ENCODE peak calls at places on chromosome 1, in seven cellular contexts. One of them, this sample, is unnamed.

GRCh38 chr1:55048453-55049270 is 9.3 kb downstream of the PCSK9 start:
- DNase-seq in tibial nerve: no peak
- DNase-seq in WTC11: no peak
- DNase-seq in cardiac muscle cell: no peak
- DNase-seq in K562: no peak
- DNase-seq in bronchial epithelial cell: no peak
- DNase-seq in CD4-positive, alpha-beta T cell: no peak
- DNase-seq in this sample: no peak

GRCh38 chr1:85019989-85020388 is 23.1 kb upstream of the MCOLN2 start:
- DNase-seq in cardiac muscle cell: no peak
- DNase-seq in K562: no peak
- DNase-seq in tibial nerve: peak; percentile 41
- DNase-seq in bronchial epithelial cell: no peak
- DNase-seq in WTC11: no peak
- DNase-seq in CD4-positive, alpha-beta T cell: no peak
- DNase-seq in this sample: no peak

GRCh38 chr1:78475888-78476610 is 14.7 kb upstream of the PTGFR start:
- DNase-seq in bronchial epithelial cell: no peak
- DNase-seq in WTC11: no peak
- DNase-seq in K562: no peak
- DNase-seq in CD4-positive, alpha-beta T cell: no peak
- DNase-seq in tibial nerve: no peak
- DNase-seq in cardiac muscle cell: peak; percentile 69
- DNase-seq in this sample: no peak

GRCh38 chr1:170864784-170865538 is 70.4 kb upstream of the MROH9 start:
- DNase-seq in tibial nerve: peak; percentile 9
- DNase-seq in WTC11: no peak
- DNase-seq in K562: no peak
- DNase-seq in bronchial epithelial cell: no peak
- DNase-seq in cardiac muscle cell: no peak
- DNase-seq in CD4-positive, alpha-beta T cell: no peak
- DNase-seq in this sample: no peak

GRCh38 chr1:42784946-42785693 is at the start of gene TMEM269:
- DNase-seq in tibial nerve: no peak
- DNase-seq in cardiac muscle cell: peak; percentile 26
- DNase-seq in WTC11: peak; percentile 16
- DNase-seq in CD4-positive, alpha-beta T cell: peak; percentile 20
- DNase-seq in K562: no peak
- DNase-seq in bronchial epithelial cell: no peak
- DNase-seq in this sample: peak; percentile 48

GRCh38 chr1:98331718-98332311 is 329.7 kb upstream of the SNX7 start:
- DNase-seq in cardiac muscle cell: no peak
- DNase-seq in CD4-positive, alpha-beta T cell: no peak
- DNase-seq in WTC11: no peak
- DNase-seq in bronchial epithelial cell: no peak
- DNase-seq in K562: no peak
- DNase-seq in tibial nerve: no peak
- DNase-seq in this sample: no peak

GRCh38 chr1:220219865-220220698 is 52.2 kb downstream of the RAB3GAP2 start:
- DNase-seq in WTC11: no peak
- DNase-seq in cardiac muscle cell: no peak
- DNase-seq in tibial nerve: no peak
- DNase-seq in K562: no peak
- DNase-seq in CD4-positive, alpha-beta T cell: no peak
- DNase-seq in bronchial epithelial cell: no peak
- DNase-seq in this sample: peak; percentile 25

GRCh38 chr1:182616130-182617074 is 12.2 kb upstream of the RGS16 start:
- DNase-seq in CD4-positive, alpha-beta T cell: peak; percentile 80
- DNase-seq in WTC11: peak; percentile 83
- DNase-seq in cardiac muscle cell: peak; percentile 87
- DNase-seq in K562: no peak
- DNase-seq in bronchial epithelial cell: peak; percentile 23
- DNase-seq in tibial nerve: peak; percentile 61
- DNase-seq in this sample: peak; percentile 80

GRCh38 chr1:234553241-234554156 is 56.5 kb downstream of the IRF2BP2 start:
- DNase-seq in WTC11: no peak
- DNase-seq in bronchial epithelial cell: no peak
- DNase-seq in CD4-positive, alpha-beta T cell: no peak
- DNase-seq in cardiac muscle cell: peak; percentile 96
- DNase-seq in tibial nerve: no peak
- DNase-seq in K562: peak; percentile 82
- DNase-seq in this sample: no peak

GRCh38 chr1:101200513-101200912 is 36.3 kb upstream of the S1PR1 start:
- DNase-seq in WTC11: peak; percentile 44
- DNase-seq in cardiac muscle cell: peak; percentile 90
- DNase-seq in CD4-positive, alpha-beta T cell: no peak
- DNase-seq in K562: no peak
- DNase-seq in bronchial epithelial cell: peak; percentile 88
- DNase-seq in tibial nerve: no peak
- DNase-seq in this sample: no peak

GRCh38 chr1:244789276-244789580 is 46.2 kb upstream of the COX20 start:
- DNase-seq in WTC11: no peak
- DNase-seq in CD4-positive, alpha-beta T cell: no peak
- DNase-seq in cardiac muscle cell: no peak
- DNase-seq in bronchial epithelial cell: no peak
- DNase-seq in K562: no peak
- DNase-seq in tibial nerve: no peak
- DNase-seq in this sample: no peak

GRCh38 chr1:155893389-155894142 is 17.6 kb downstream of the RIT1 start:
- DNase-seq in bronchial epithelial cell: peak; percentile 91
- DNase-seq in CD4-positive, alpha-beta T cell: no peak
- DNase-seq in cardiac muscle cell: peak; percentile 81
- DNase-seq in WTC11: no peak
- DNase-seq in K562: no peak
- DNase-seq in tibial nerve: no peak
- DNase-seq in this sample: no peak

GRCh38 chr1:106063510-106063909 is 993.0 kb upstream of the PRMT6 start:
- DNase-seq in CD4-positive, alpha-beta T cell: no peak
- DNase-seq in WTC11: no peak
- DNase-seq in K562: no peak
- DNase-seq in bronchial epithelial cell: no peak
- DNase-seq in tibial nerve: no peak
- DNase-seq in cardiac muscle cell: no peak
- DNase-seq in this sample: no peak

GRCh38 chr1:153024413-153024812 is 6.6 kb upstream of the SPRR1B start:
- DNase-seq in bronchial epithelial cell: peak; percentile 40
- DNase-seq in WTC11: no peak
- DNase-seq in cardiac muscle cell: no peak
- DNase-seq in CD4-positive, alpha-beta T cell: no peak
- DNase-seq in K562: no peak
- DNase-seq in tibial nerve: no peak
- DNase-seq in this sample: no peak

GRCh38 chr1:155309423-155310021 is 856 bp downstream of the FDPS start:
- DNase-seq in tibial nerve: no peak
- DNase-seq in cardiac muscle cell: no peak
- DNase-seq in WTC11: no peak
- DNase-seq in K562: peak; percentile 61
- DNase-seq in CD4-positive, alpha-beta T cell: no peak
- DNase-seq in bronchial epithelial cell: no peak
- DNase-seq in this sample: no peak

GRCh38 chr1:51735746-51736254 is 118.9 kb downstream of the OSBPL9 start:
- DNase-seq in K562: no peak
- DNase-seq in tibial nerve: no peak
- DNase-seq in WTC11: no peak
- DNase-seq in CD4-positive, alpha-beta T cell: no peak
- DNase-seq in bronchial epithelial cell: no peak
- DNase-seq in cardiac muscle cell: no peak
- DNase-seq in this sample: no peak

GRCh38 chr1:208131631-208132286 is 112.4 kb downstream of the PLXNA2 start:
- DNase-seq in K562: no peak
- DNase-seq in CD4-positive, alpha-beta T cell: no peak
- DNase-seq in tibial nerve: no peak
- DNase-seq in bronchial epithelial cell: no peak
- DNase-seq in cardiac muscle cell: no peak
- DNase-seq in WTC11: no peak
- DNase-seq in this sample: no peak

GRCh38 chr1:52423771-52424170 is 19.4 kb downstream of the PRPF38A start:
- DNase-seq in bronchial epithelial cell: no peak
- DNase-seq in tibial nerve: no peak
- DNase-seq in CD4-positive, alpha-beta T cell: peak; percentile 68
- DNase-seq in cardiac muscle cell: no peak
- DNase-seq in WTC11: no peak
- DNase-seq in K562: peak; percentile 57
- DNase-seq in this sample: no peak

GRCh38 chr1:213425631-213426030 is 374.6 kb downstream of the RPS6KC1 start:
- DNase-seq in cardiac muscle cell: no peak
- DNase-seq in tibial nerve: no peak
- DNase-seq in K562: no peak
- DNase-seq in CD4-positive, alpha-beta T cell: no peak
- DNase-seq in WTC11: no peak
- DNase-seq in bronchial epithelial cell: no peak
- DNase-seq in this sample: no peak

GRCh38 chr1:8790987-8791386 is 26.5 kb downstream of the RERE start:
- DNase-seq in K562: peak; percentile 79
- DNase-seq in cardiac muscle cell: no peak
- DNase-seq in CD4-positive, alpha-beta T cell: no peak
- DNase-seq in bronchial epithelial cell: no peak
- DNase-seq in WTC11: no peak
- DNase-seq in tibial nerve: no peak
- DNase-seq in this sample: no peak

GRCh38 chr1:35717911-35718476 is 690 bp downstream of the C1orf216 start:
- DNase-seq in K562: peak; percentile 87
- DNase-seq in CD4-positive, alpha-beta T cell: no peak
- DNase-seq in cardiac muscle cell: peak; percentile 83
- DNase-seq in WTC11: peak; percentile 43
- DNase-seq in tibial nerve: peak; percentile 56
- DNase-seq in bronchial epithelial cell: peak; percentile 16
- DNase-seq in this sample: no peak

DNA sequence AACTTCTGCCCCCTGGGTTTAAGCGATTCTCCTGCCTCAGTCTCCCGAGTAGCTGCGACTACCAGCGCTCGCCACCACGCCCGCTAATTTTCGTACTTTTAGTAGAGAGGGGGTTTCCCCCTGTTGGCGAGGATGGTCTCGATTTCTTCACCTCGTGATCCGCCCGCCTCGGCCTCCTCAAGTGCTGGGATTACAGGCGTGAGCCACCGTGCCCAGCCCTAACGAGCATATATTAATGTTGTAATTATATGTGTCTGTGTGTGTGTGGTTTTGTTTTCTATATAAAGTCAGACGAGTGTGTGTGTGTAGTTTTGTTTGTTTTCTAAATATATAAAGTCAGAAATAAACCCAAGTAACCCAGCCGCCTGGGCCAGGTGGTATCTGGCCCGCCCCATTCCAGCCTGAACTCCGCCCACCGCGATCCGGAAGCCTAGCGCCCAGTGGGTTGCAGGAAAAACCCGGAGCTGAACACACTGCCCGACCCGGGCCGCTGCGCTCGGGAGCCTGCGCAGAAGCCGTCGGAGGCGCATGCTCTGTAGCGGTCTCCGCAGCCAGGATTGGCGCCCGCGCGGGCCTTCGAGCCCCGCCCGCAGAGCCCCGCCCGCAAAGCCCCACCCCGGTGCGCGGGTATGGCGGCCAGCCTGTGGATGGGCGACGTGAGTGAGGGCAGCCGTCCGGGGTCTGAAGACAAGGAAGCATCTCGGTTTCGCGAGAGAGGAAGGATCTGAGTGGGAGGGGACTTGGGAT is at the start of gene TRNAU1AP:
- DNase-seq in K562: peak; percentile 99
- DNase-seq in WTC11: peak; percentile 97
- DNase-seq in cardiac muscle cell: peak; percentile 97
- DNase-seq in CD4-positive, alpha-beta T cell: peak; percentile 96
- DNase-seq in tibial nerve: peak; percentile 95
- DNase-seq in bronchial epithelial cell: peak; percentile 87
- DNase-seq in this sample: peak; percentile 98
- TF ChIP-seq CTCF in K562: peak; percentile 7
- TF ChIP-seq CTCF in WTC11: no peak
- TF ChIP-seq CTCF in cardiac muscle cell: no peak
- TF ChIP-seq CTCF in CD4-positive, alpha-beta T cell: no peak
- TF ChIP-seq CTCF in tibial nerve: no peak
- TF ChIP-seq CTCF in bronchial epithelial cell: no peak
- TF ChIP-seq CTCF in this sample: no peak

DNA sequence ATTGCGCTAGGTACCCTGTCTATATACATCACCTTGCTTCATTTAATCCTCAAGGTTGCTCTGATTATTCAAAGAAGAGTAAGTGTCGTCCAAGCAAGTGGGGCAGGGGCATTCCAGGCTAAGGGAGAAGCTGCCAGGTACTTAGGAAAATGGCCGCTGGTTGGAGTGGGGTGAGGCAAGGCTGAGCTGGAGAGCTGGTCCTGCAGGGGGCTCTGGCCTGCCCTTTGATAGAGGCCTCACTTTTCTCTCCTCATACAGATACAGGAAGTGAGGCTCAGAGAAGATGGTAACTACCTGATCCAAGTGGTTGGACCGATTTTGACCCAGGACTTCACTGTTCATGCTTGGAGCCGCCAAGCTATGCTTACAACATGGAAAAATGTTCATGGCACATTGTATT is 86.9 kb upstream of the ZBTB40 start:
- DNase-seq in CD4-positive, alpha-beta T cell: no peak
- DNase-seq in K562: peak; percentile 33
- DNase-seq in bronchial epithelial cell: no peak
- DNase-seq in WTC11: peak; percentile 39
- DNase-seq in tibial nerve: no peak
- DNase-seq in cardiac muscle cell: no peak
- DNase-seq in this sample: no peak
- TF ChIP-seq CTCF in CD4-positive, alpha-beta T cell: no peak
- TF ChIP-seq CTCF in K562: peak; percentile 39
- TF ChIP-seq CTCF in bronchial epithelial cell: no peak
- TF ChIP-seq CTCF in WTC11: no peak
- TF ChIP-seq CTCF in tibial nerve: no peak
- TF ChIP-seq CTCF in cardiac muscle cell: peak; percentile 3
- TF ChIP-seq CTCF in this sample: no peak

GRCh38 chr1:246565751-246566127 is 322 bp downstream of the TFB2M start:
- DNase-seq in WTC11: peak; percentile 42
- DNase-seq in cardiac muscle cell: peak; percentile 73
- DNase-seq in bronchial epithelial cell: no peak
- DNase-seq in tibial nerve: no peak
- DNase-seq in CD4-positive, alpha-beta T cell: no peak
- DNase-seq in K562: no peak
- DNase-seq in this sample: no peak

GRCh38 chr1:246566808-246567154 is 525 bp downstream of the CNST start:
- DNase-seq in CD4-positive, alpha-beta T cell: peak; percentile 10
- DNase-seq in K562: peak; percentile 85
- DNase-seq in bronchial epithelial cell: no peak
- DNase-seq in cardiac muscle cell: no peak
- DNase-seq in WTC11: no peak
- DNase-seq in tibial nerve: no peak
- DNase-seq in this sample: peak; percentile 38

GRCh38 chr1:246564839-246565750 is 966 bp downstream of the TFB2M start:
- DNase-seq in CD4-positive, alpha-beta T cell: no peak
- DNase-seq in WTC11: no peak
- DNase-seq in tibial nerve: no peak
- DNase-seq in cardiac muscle cell: no peak
- DNase-seq in K562: peak; percentile 33
- DNase-seq in bronchial epithelial cell: no peak
- DNase-seq in this sample: no peak

GRCh38 chr1:246567258-246568235 is 1.3 kb downstream of the CNST start:
- DNase-seq in tibial nerve: no peak
- DNase-seq in bronchial epithelial cell: peak; percentile 70
- DNase-seq in K562: peak; percentile 66
- DNase-seq in cardiac muscle cell: peak; percentile 81
- DNase-seq in CD4-positive, alpha-beta T cell: no peak
- DNase-seq in WTC11: no peak
- DNase-seq in this sample: no peak

GRCh38 chr1:246566128-246566807 is at the start of the genes CNST and TFB2M:
- DNase-seq in tibial nerve: peak; percentile 92
- DNase-seq in WTC11: peak; percentile 97
- DNase-seq in K562: peak; percentile 100
- DNase-seq in bronchial epithelial cell: peak; percentile 95
- DNase-seq in CD4-positive, alpha-beta T cell: peak; percentile 80
- DNase-seq in cardiac muscle cell: peak; percentile 99
- DNase-seq in this sample: peak; percentile 90
- TF ChIP-seq CTCF in tibial nerve: no peak
- TF ChIP-seq CTCF in WTC11: no peak
- TF ChIP-seq CTCF in K562: no peak
- TF ChIP-seq CTCF in bronchial epithelial cell: no peak
- TF ChIP-seq CTCF in CD4-positive, alpha-beta T cell: no peak
- TF ChIP-seq CTCF in cardiac muscle cell: no peak
- TF ChIP-seq CTCF in this sample: no peak

GRCh38 chr1:26853600-26853999 is 9.3 kb upstream of the SFN start:
- DNase-seq in tibial nerve: no peak
- DNase-seq in K562: no peak
- DNase-seq in cardiac muscle cell: no peak
- DNase-seq in WTC11: no peak
- DNase-seq in CD4-positive, alpha-beta T cell: no peak
- DNase-seq in bronchial epithelial cell: no peak
- DNase-seq in this sample: no peak
- TF ChIP-seq CTCF in tibial nerve: no peak
- TF ChIP-seq CTCF in K562: no peak
- TF ChIP-seq CTCF in cardiac muscle cell: no peak
- TF ChIP-seq CTCF in WTC11: no peak
- TF ChIP-seq CTCF in CD4-positive, alpha-beta T cell: no peak
- TF ChIP-seq CTCF in bronchial epithelial cell: no peak
- TF ChIP-seq CTCF in this sample: no peak

This sample was measured in GM13977.